ENCODE peak calls at places on chromosomes 2 and 18, in four cellular contexts. One of them, this sample, is unnamed.

GRCh38 chr2:72991439-72991725 is 74.1 kb downstream of the EMX1 start:
- DNase-seq in HCT116: no peak
- DNase-seq in pancreas: no peak
- DNase-seq in cardiac muscle cell: no peak
- DNase-seq in this sample: no peak

GRCh38 chr2:195338856-195339255 is 318.2 kb upstream of the SLC39A10 start:
- DNase-seq in pancreas: no peak
- DNase-seq in HCT116: no peak
- DNase-seq in cardiac muscle cell: no peak
- DNase-seq in this sample: no peak

GRCh38 chr2:174699993-174700766 is 64.1 kb downstream of the CHRNA1 start:
- DNase-seq in HCT116: peak
- DNase-seq in pancreas: no peak
- DNase-seq in cardiac muscle cell: peak
- DNase-seq in this sample: peak

GRCh38 chr2:61707984-61708852 is 145.6 kb downstream of the FAM161A start:
- DNase-seq in cardiac muscle cell: peak
- DNase-seq in pancreas: peak
- DNase-seq in HCT116: no peak
- DNase-seq in this sample: no peak

GRCh38 chr2:36878429-36878828 is 87.9 kb downstream of the STRN start:
- DNase-seq in HCT116: no peak
- DNase-seq in pancreas: no peak
- DNase-seq in cardiac muscle cell: no peak
- DNase-seq in this sample: no peak

GRCh38 chr18:34223164-34223892 is 1.4 kb downstream of the NOL4 start:
- DNase-seq in cardiac muscle cell: peak
- DNase-seq in HCT116: no peak
- DNase-seq in pancreas: no peak
- DNase-seq in this sample: no peak

GRCh38 chr2:176647325-176648155 is 378.3 kb downstream of the MTX2 start:
- DNase-seq in cardiac muscle cell: no peak
- DNase-seq in pancreas: no peak
- DNase-seq in HCT116: no peak
- DNase-seq in this sample: no peak

GRCh38 chr18:63138469-63139340 is 180.9 kb downstream of the BCL2 start:
- DNase-seq in pancreas: no peak
- DNase-seq in cardiac muscle cell: no peak
- DNase-seq in HCT116: no peak
- DNase-seq in this sample: no peak

GRCh38 chr2:108288534-108289106 is at the start of gene SULT1C2:
- DNase-seq in HCT116: peak
- DNase-seq in cardiac muscle cell: peak
- DNase-seq in pancreas: no peak
- DNase-seq in this sample: no peak

GRCh38 chr2:165203689-165204559 is at the start of gene SCN3A:
- DNase-seq in pancreas: peak
- DNase-seq in cardiac muscle cell: peak
- DNase-seq in HCT116: peak
- DNase-seq in this sample: peak

GRCh38 chr2:31078579-31079105 is 59.6 kb downstream of the GALNT14 start:
- DNase-seq in cardiac muscle cell: no peak
- DNase-seq in HCT116: no peak
- DNase-seq in pancreas: no peak
- DNase-seq in this sample: no peak

GRCh38 chr2:241817126-241817820 is 8.3 kb downstream of the NEU4 start:
- DNase-seq in HCT116: no peak
- DNase-seq in pancreas: no peak
- DNase-seq in cardiac muscle cell: no peak
- DNase-seq in this sample: no peak

GRCh38 chr18:56501896-56502295 is 136.5 kb downstream of the TXNL1 start:
- DNase-seq in pancreas: no peak
- DNase-seq in HCT116: no peak
- DNase-seq in cardiac muscle cell: no peak
- DNase-seq in this sample: no peak

GRCh38 chr18:14965553-14965952 is 217.6 kb downstream of the ANKRD30B start:
- DNase-seq in cardiac muscle cell: no peak
- DNase-seq in HCT116: no peak
- DNase-seq in pancreas: no peak
- DNase-seq in this sample: no peak

GRCh38 chr2:216687111-216687510 is 8.2 kb downstream of the IGFBP5 start:
- DNase-seq in cardiac muscle cell: no peak
- DNase-seq in pancreas: no peak
- DNase-seq in HCT116: no peak
- DNase-seq in this sample: no peak

GRCh38 chr2:229798446-229799147 is 84.2 kb upstream of the DNER start:
- DNase-seq in HCT116: no peak
- DNase-seq in cardiac muscle cell: no peak
- DNase-seq in pancreas: no peak
- DNase-seq in this sample: no peak

GRCh38 chr2:119293900-119294299 is 70.3 kb downstream of the STEAP3 start:
- DNase-seq in HCT116: no peak
- DNase-seq in cardiac muscle cell: no peak
- DNase-seq in pancreas: no peak
- DNase-seq in this sample: no peak

GRCh38 chr2:111091811-111092211 is 28.9 kb upstream of the BCL2L11 start:
- DNase-seq in HCT116: no peak
- DNase-seq in pancreas: no peak
- DNase-seq in cardiac muscle cell: no peak
- DNase-seq in this sample: no peak

GRCh38 chr2:44166096-44166495 is 2.6 kb upstream of the PPM1B start:
- DNase-seq in HCT116: no peak
- DNase-seq in cardiac muscle cell: no peak
- DNase-seq in pancreas: no peak
- DNase-seq in this sample: no peak

GRCh38 chr18:8298186-8298585 is 311.1 kb upstream of the RAB12 start:
- DNase-seq in pancreas: no peak
- DNase-seq in cardiac muscle cell: no peak
- DNase-seq in HCT116: no peak
- DNase-seq in this sample: no peak

GRCh38 chr2:169827272-169828140 is at the start of gene UBR3:
- DNase-seq in cardiac muscle cell: peak
- DNase-seq in pancreas: peak
- DNase-seq in HCT116: peak
- DNase-seq in this sample: no peak

GRCh38 chr2:173785813-173786212 is 179.4 kb downstream of the SP3 start:
- DNase-seq in pancreas: no peak
- DNase-seq in cardiac muscle cell: no peak
- DNase-seq in HCT116: no peak
- DNase-seq in this sample: no peak

GRCh38 chr2:191631754-191632153 is 46.2 kb upstream of the NABP1 start:
- DNase-seq in pancreas: no peak
- DNase-seq in HCT116: no peak
- DNase-seq in cardiac muscle cell: no peak
- DNase-seq in this sample: peak

GRCh38 chr2:130807659-130808385 is 28.9 kb upstream of the ARHGEF4 start:
- DNase-seq in pancreas: no peak
- DNase-seq in cardiac muscle cell: no peak
- DNase-seq in HCT116: no peak
- DNase-seq in this sample: no peak

GRCh38 chr2:74834806-74835755 is 1.2 kb downstream of the HK2 start:
- DNase-seq in cardiac muscle cell: peak
- DNase-seq in pancreas: no peak
- DNase-seq in HCT116: no peak
- DNase-seq in this sample: no peak

GRCh38 chr2:232417489-232417888 is 10.8 kb downstream of the ALPG start:
- DNase-seq in pancreas: no peak
- DNase-seq in cardiac muscle cell: no peak
- DNase-seq in HCT116: no peak
- DNase-seq in this sample: no peak

GRCh38 chr18:79211844-79212243 is 142.7 kb downstream of the ATP9B start:
- DNase-seq in pancreas: no peak
- DNase-seq in cardiac muscle cell: no peak
- DNase-seq in HCT116: no peak
- DNase-seq in this sample: no peak

GRCh38 chr2:7031424-7032245 is 114.4 kb downstream of the RNF144A start:
- DNase-seq in cardiac muscle cell: no peak
- DNase-seq in HCT116: peak
- DNase-seq in pancreas: peak
- DNase-seq in this sample: no peak

GRCh38 chr18:61666876-61667590 is 225.8 kb downstream of the RNF152 start:
- DNase-seq in HCT116: no peak
- DNase-seq in cardiac muscle cell: no peak
- DNase-seq in pancreas: no peak
- DNase-seq in this sample: no peak

GRCh38 chr2:51344886-51345285 is 313.0 kb upstream of the NRXN1 start:
- DNase-seq in cardiac muscle cell: no peak
- DNase-seq in HCT116: no peak
- DNase-seq in pancreas: no peak
- DNase-seq in this sample: no peak

GRCh38 chr2:224248944-224249371 is 152.9 kb downstream of the FAM124B start:
- DNase-seq in HCT116: no peak
- DNase-seq in cardiac muscle cell: no peak
- DNase-seq in pancreas: no peak
- DNase-seq in this sample: no peak

GRCh38 chr2:101699939-101700442 is 2.5 kb downstream of the MAP4K4 start:
- DNase-seq in cardiac muscle cell: peak
- DNase-seq in HCT116: no peak
- DNase-seq in pancreas: no peak
- DNase-seq in this sample: no peak

GRCh38 chr2:24981742-24982141 is 10.0 kb upstream of the DNAJC27 start:
- DNase-seq in pancreas: no peak
- DNase-seq in cardiac muscle cell: no peak
- DNase-seq in HCT116: no peak
- DNase-seq in this sample: no peak

GRCh38 chr18:41265047-41265446 is 690.0 kb upstream of the PIK3C3 start:
- DNase-seq in HCT116: no peak
- DNase-seq in cardiac muscle cell: no peak
- DNase-seq in pancreas: no peak
- DNase-seq in this sample: no peak

GRCh38 chr18:67600181-67600631 is 83.7 kb upstream of the DSEL start:
- DNase-seq in pancreas: no peak
- DNase-seq in cardiac muscle cell: peak
- DNase-seq in HCT116: no peak
- DNase-seq in this sample: peak

GRCh38 chr2:181073896-181074295 is 93.5 kb downstream of the UBE2E3 start:
- DNase-seq in cardiac muscle cell: no peak
- DNase-seq in pancreas: no peak
- DNase-seq in HCT116: no peak
- DNase-seq in this sample: no peak

GRCh38 chr2:181070119-181070833 is 89.9 kb downstream of the UBE2E3 start:
- DNase-seq in pancreas: no peak
- DNase-seq in cardiac muscle cell: no peak
- DNase-seq in HCT116: peak
- DNase-seq in this sample: no peak

GRCh38 chr2:181072486-181072885 is 92.1 kb downstream of the UBE2E3 start:
- DNase-seq in HCT116: no peak
- DNase-seq in cardiac muscle cell: no peak
- DNase-seq in pancreas: no peak
- DNase-seq in this sample: no peak

GRCh38 chr2:181074457-181074856 is 94.1 kb downstream of the UBE2E3 start:
- DNase-seq in cardiac muscle cell: no peak
- DNase-seq in pancreas: no peak
- DNase-seq in HCT116: no peak
- DNase-seq in this sample: no peak

DNA sequence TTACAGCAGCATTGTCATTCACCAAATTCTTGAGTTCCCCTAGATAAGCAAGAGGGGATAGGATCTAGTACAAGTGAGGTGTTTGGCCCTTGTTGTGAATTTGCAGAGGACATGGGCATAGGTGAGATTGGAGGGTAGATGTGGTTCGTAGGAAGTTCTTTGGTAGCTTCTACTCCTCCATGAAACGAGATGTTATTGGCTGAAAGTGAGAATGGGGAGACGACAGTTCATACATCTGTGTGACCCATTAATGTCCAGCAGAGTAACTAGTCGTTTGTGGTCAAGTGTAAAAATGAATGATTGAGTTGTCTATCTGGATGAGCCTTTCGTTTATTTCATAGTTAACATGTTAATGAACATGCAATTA is 90.4 kb downstream of the UBE2E3 start:
- DNase-seq in HCT116: no peak
- DNase-seq in pancreas: no peak
- DNase-seq in cardiac muscle cell: no peak
- DNase-seq in this sample: no peak
- H3K27ac ChIP-seq in HCT116: no peak
- H3K27ac ChIP-seq in pancreas: no peak
- H3K27ac ChIP-seq in cardiac muscle cell: no peak
- H3K27ac ChIP-seq in this sample: no peak

GRCh38 chr2:99883356-99883867 is 259.0 kb downstream of the AFF3 start:
- DNase-seq in cardiac muscle cell: no peak
- DNase-seq in HCT116: no peak
- DNase-seq in pancreas: no peak
- DNase-seq in this sample: no peak

GRCh38 chr2:99879481-99879880 is 262.9 kb downstream of the AFF3 start:
- DNase-seq in pancreas: no peak
- DNase-seq in HCT116: no peak
- DNase-seq in cardiac muscle cell: no peak
- DNase-seq in this sample: no peak

GRCh38 chr2:99880148-99880983 is 262.0 kb downstream of the AFF3 start:
- DNase-seq in HCT116: no peak
- DNase-seq in cardiac muscle cell: peak
- DNase-seq in pancreas: no peak
- DNase-seq in this sample: no peak

GRCh38 chr2:99878951-99879350 is 263.4 kb downstream of the AFF3 start:
- DNase-seq in pancreas: no peak
- DNase-seq in HCT116: no peak
- DNase-seq in cardiac muscle cell: no peak
- DNase-seq in this sample: no peak

GRCh38 chr2:99881901-99882591 is 260.3 kb downstream of the AFF3 start:
- DNase-seq in HCT116: no peak
- DNase-seq in pancreas: peak
- DNase-seq in cardiac muscle cell: peak
- DNase-seq in this sample: no peak
- H3K4me3 ChIP-seq in HCT116: no peak
- H3K4me3 ChIP-seq in pancreas: no peak
- H3K4me3 ChIP-seq in cardiac muscle cell: no peak
- H3K4me3 ChIP-seq in this sample: no peak

GRCh38 chr2:188785515-188785914 is 188.7 kb upstream of the COL3A1 start:
- DNase-seq in HCT116: no peak
- DNase-seq in pancreas: no peak
- DNase-seq in cardiac muscle cell: no peak
- DNase-seq in this sample: no peak
- H3K27ac ChIP-seq in HCT116: no peak
- H3K27ac ChIP-seq in pancreas: no peak
- H3K27ac ChIP-seq in cardiac muscle cell: no peak
- H3K27ac ChIP-seq in this sample: no peak

GRCh38 chr2:95314964-95315611 is 17.9 kb downstream of the KCNIP3 start:
- DNase-seq in pancreas: peak
- DNase-seq in cardiac muscle cell: peak
- DNase-seq in HCT116: peak
- DNase-seq in this sample: no peak

GRCh38 chr2:95317123-95317500 is 20.0 kb downstream of the KCNIP3 start:
- DNase-seq in cardiac muscle cell: no peak
- DNase-seq in pancreas: no peak
- DNase-seq in HCT116: no peak
- DNase-seq in this sample: no peak

GRCh38 chr2:95315801-95316411 is 18.8 kb downstream of the KCNIP3 start:
- DNase-seq in pancreas: no peak
- DNase-seq in HCT116: no peak
- DNase-seq in cardiac muscle cell: no peak
- DNase-seq in this sample: no peak

GRCh38 chr2:95317665-95318425 is 20.7 kb downstream of the KCNIP3 start:
- DNase-seq in pancreas: no peak
- DNase-seq in cardiac muscle cell: no peak
- DNase-seq in HCT116: no peak
- DNase-seq in this sample: no peak

GRCh38 chr2:95316466-95317122 is 19.4 kb downstream of the KCNIP3 start:
- DNase-seq in HCT116: no peak
- DNase-seq in cardiac muscle cell: no peak
- DNase-seq in pancreas: no peak
- DNase-seq in this sample: no peak
- H3K4me3 ChIP-seq in HCT116: no peak
- H3K4me3 ChIP-seq in cardiac muscle cell: no peak
- H3K4me3 ChIP-seq in pancreas: no peak
- H3K4me3 ChIP-seq in this sample: no peak

This sample was measured in SK-N-MC.